ENCODE peak calls at places on chromosome 20, in four cellular contexts. One of them, this sample, is unnamed.
A peak's percentile ranks its signal among the peaks of the same experiment; 100 is the strongest.

GRCh38 chr20:51372176-51372803 is 170.2 kb downstream of the NFATC2 start:
- DNase-seq in K562: peak; percentile 71
- DNase-seq in A549: peak; percentile 73
- DNase-seq in IMR-90: peak; percentile 74
- DNase-seq in this sample: no peak

GRCh38 chr20:47493175-47493953 is 8.3 kb upstream of the NCOA3 start:
- DNase-seq in K562: peak; percentile 53
- DNase-seq in A549: peak; percentile 64
- DNase-seq in IMR-90: peak; percentile 63
- DNase-seq in this sample: no peak

GRCh38 chr20:17875106-17875980 is 93.3 kb downstream of the SNX5 start:
- DNase-seq in K562: no peak
- DNase-seq in A549: peak; percentile 69
- DNase-seq in IMR-90: peak; percentile 55
- DNase-seq in this sample: no peak

GRCh38 chr20:48461351-48461750 is 366.4 kb downstream of the PREX1 start:
- DNase-seq in K562: no peak
- DNase-seq in A549: no peak
- DNase-seq in IMR-90: no peak
- DNase-seq in this sample: no peak

GRCh38 chr20:23132930-23133559 is 46.9 kb upstream of the CD93 start:
- DNase-seq in K562: peak; percentile 82
- DNase-seq in A549: no peak
- DNase-seq in IMR-90: no peak
- DNase-seq in this sample: no peak

GRCh38 chr20:32235331-32236047 is 27.8 kb downstream of the POFUT1 start:
- DNase-seq in K562: no peak
- DNase-seq in A549: no peak
- DNase-seq in IMR-90: no peak
- DNase-seq in this sample: no peak

GRCh38 chr20:51529758-51530157 is 12.8 kb downstream of the NFATC2 start:
- DNase-seq in K562: no peak
- DNase-seq in A549: no peak
- DNase-seq in IMR-90: peak; percentile 61
- DNase-seq in this sample: no peak

GRCh38 chr20:37240337-37241055 is 21.1 kb downstream of the GHRH start:
- DNase-seq in K562: no peak
- DNase-seq in A549: no peak
- DNase-seq in IMR-90: no peak
- DNase-seq in this sample: no peak

GRCh38 chr20:4763776-4764525 is 42.2 kb downstream of the PRND start:
- DNase-seq in K562: no peak
- DNase-seq in A549: no peak
- DNase-seq in IMR-90: no peak
- DNase-seq in this sample: no peak

DNA sequence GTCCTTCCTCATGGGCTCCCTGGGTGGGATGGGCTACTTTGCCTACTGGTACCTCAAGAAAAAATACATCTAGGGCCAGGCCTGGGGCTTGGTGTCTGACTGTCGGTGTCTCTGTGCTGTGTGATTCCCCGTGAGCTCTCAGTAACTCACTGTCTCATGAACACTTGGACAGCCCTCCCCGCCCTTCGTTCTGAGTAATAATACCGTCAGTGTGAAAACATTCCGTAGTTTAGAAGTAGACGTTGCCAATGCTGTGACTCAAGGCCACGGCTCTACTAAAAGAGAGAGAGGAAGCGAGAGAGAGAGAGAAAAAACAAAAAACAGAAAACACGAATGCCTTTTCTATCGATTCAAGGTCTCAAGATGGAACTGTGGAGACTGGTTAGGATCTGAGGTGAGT is 31.8 kb downstream of the FITM2 start:
- DNase-seq in K562: no peak
- DNase-seq in A549: peak; percentile 69
- DNase-seq in IMR-90: peak; percentile 79
- DNase-seq in this sample: no peak
- TF ChIP-seq ELK1 in K562: no peak
- TF ChIP-seq ELK1 in A549: no peak
- TF ChIP-seq ELK1 in IMR-90: no peak
- TF ChIP-seq ELK1 in this sample: no peak

GRCh38 chr20:57043091-57043490 is 223.3 kb downstream of the BMP7 start:
- DNase-seq in K562: no peak
- DNase-seq in A549: no peak
- DNase-seq in IMR-90: no peak
- DNase-seq in this sample: no peak
- TF ChIP-seq ELK1 in K562: no peak
- TF ChIP-seq ELK1 in A549: no peak
- TF ChIP-seq ELK1 in IMR-90: no peak
- TF ChIP-seq ELK1 in this sample: no peak

DNA sequence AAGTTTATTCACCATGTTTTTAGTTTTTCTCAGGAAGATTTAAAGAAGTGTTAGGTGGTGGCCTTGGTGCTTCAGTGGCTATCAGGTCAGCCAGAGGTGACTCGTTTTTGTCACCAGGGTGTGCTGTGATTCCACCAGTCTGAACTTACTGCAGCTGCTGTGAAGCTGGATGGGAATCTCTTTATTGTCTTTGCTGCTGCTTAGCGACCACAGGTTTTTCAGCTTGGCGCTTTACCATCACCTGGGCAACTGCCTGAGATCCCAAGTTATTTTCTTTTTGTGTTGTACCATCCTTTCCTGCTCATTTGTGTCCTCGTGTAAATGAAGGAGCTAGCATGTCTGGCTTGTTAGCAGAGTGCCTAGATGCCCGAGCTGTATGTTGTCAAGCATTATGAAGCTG is 146.9 kb downstream of the MACROD2 start:
- DNase-seq in K562: no peak
- DNase-seq in A549: peak; percentile 79
- DNase-seq in IMR-90: peak; percentile 19
- DNase-seq in this sample: peak; percentile 2
- TF ChIP-seq ELK1 in K562: no peak
- TF ChIP-seq ELK1 in A549: no peak
- TF ChIP-seq ELK1 in IMR-90: no peak
- TF ChIP-seq ELK1 in this sample: no peak

GRCh38 chr20:49620364-49621240 is 52.7 kb upstream of the PTGIS start:
- DNase-seq in K562: no peak
- DNase-seq in A549: no peak
- DNase-seq in IMR-90: no peak
- DNase-seq in this sample: peak; percentile 100
- TF ChIP-seq ELK1 in K562: no peak
- TF ChIP-seq ELK1 in A549: no peak
- TF ChIP-seq ELK1 in IMR-90: no peak
- TF ChIP-seq ELK1 in this sample: peak; percentile 37

DNA sequence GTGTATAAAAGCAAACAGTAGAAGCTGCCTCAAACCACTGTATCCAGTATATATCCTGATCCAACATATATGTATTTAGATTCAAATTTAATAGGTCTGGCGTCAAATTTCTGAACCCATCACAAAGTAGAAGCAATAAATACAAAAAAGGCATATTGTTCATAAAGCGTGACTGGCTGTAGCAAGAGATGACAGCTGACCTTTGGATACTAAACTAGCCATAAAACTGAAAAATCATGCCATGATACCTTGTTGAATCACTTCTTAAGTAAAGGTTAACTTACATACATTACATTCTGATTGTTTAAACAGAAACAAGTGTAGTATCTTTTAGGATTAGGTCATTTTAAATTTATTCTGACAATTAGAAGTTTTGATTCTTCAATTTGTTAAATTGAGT is 372.0 kb upstream of the FLRT3 start:
- DNase-seq in K562: no peak
- DNase-seq in A549: no peak
- DNase-seq in IMR-90: no peak
- DNase-seq in this sample: no peak
- TF ChIP-seq ELK1 in K562: no peak
- TF ChIP-seq ELK1 in A549: no peak
- TF ChIP-seq ELK1 in IMR-90: no peak
- TF ChIP-seq ELK1 in this sample: no peak

GRCh38 chr20:62668441-62669027 is 26.2 kb downstream of the SLCO4A1 start:
- DNase-seq in K562: peak; percentile 75
- DNase-seq in A549: peak; percentile 72
- DNase-seq in IMR-90: peak; percentile 74
- DNase-seq in this sample: no peak

GRCh38 chr20:62671765-62672164 is 29.5 kb downstream of the SLCO4A1 start:
- DNase-seq in K562: no peak
- DNase-seq in A549: no peak
- DNase-seq in IMR-90: no peak
- DNase-seq in this sample: no peak

GRCh38 chr20:62667530-62668440 is 25.5 kb downstream of the SLCO4A1 start:
- DNase-seq in K562: no peak
- DNase-seq in A549: no peak
- DNase-seq in IMR-90: no peak
- DNase-seq in this sample: no peak

GRCh38 chr20:62670998-62671397 is 28.7 kb downstream of the SLCO4A1 start:
- DNase-seq in K562: no peak
- DNase-seq in A549: no peak
- DNase-seq in IMR-90: no peak
- DNase-seq in this sample: no peak

DNA sequence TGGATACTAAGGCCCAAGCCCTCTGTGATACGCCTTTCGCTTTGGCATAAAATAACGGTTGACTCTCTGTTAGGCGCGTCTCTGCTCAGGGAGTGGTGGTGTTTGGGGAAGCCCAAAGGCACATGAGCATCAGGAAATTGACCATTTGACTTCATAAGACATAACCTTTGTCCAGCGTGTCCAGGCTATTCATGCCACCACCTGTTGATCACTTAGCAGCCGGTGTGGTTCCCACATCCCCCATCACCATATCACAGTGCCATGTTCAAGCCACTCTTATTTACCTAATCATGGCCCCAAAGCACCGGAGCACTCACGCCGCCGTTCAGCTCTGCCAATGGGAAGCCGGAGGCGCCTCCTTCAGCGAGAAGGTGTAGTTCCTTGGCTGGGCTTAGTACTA is 27.9 kb downstream of the SLCO4A1 start:
- DNase-seq in K562: no peak
- DNase-seq in A549: no peak
- DNase-seq in IMR-90: no peak
- DNase-seq in this sample: no peak
- TF ChIP-seq ELK1 in K562: no peak
- TF ChIP-seq ELK1 in A549: no peak
- TF ChIP-seq ELK1 in IMR-90: no peak
- TF ChIP-seq ELK1 in this sample: no peak

GRCh38 chr20:59820204-59821041 is 113.0 kb downstream of the SYCP2 start:
- DNase-seq in K562: no peak
- DNase-seq in A549: no peak
- DNase-seq in IMR-90: no peak
- DNase-seq in this sample: no peak

GRCh38 chr20:59819496-59820203 is 113.8 kb downstream of the SYCP2 start:
- DNase-seq in K562: no peak
- DNase-seq in A549: no peak
- DNase-seq in IMR-90: no peak
- DNase-seq in this sample: no peak

GRCh38 chr20:59821788-59822187 is 111.6 kb downstream of the SYCP2 start:
- DNase-seq in K562: no peak
- DNase-seq in A549: no peak
- DNase-seq in IMR-90: no peak
- DNase-seq in this sample: no peak

GRCh38 chr20:59822291-59823029 is 111.0 kb downstream of the SYCP2 start:
- DNase-seq in K562: no peak
- DNase-seq in A549: no peak
- DNase-seq in IMR-90: no peak
- DNase-seq in this sample: no peak

DNA sequence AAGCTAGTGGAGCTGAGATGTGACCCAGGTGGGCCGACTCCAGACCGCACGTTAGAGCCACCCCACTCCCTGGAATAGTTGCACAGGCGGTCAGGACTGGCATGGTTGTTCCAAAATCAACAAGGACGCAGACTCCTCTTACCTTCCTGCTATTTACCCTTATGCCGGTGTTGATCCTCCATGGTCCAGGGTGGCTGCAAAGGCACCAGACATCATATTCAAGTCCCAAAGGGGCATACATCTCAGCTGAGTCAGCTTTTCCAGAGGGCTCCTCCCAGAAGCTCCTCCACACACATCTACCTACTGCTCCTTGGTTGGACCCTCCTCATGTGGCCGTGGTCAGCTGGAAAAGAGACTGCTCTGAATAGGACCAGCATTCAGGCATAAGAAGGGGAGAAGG is 112.2 kb downstream of the SYCP2 start:
- DNase-seq in K562: no peak
- DNase-seq in A549: no peak
- DNase-seq in IMR-90: no peak
- DNase-seq in this sample: no peak
- TF ChIP-seq ELK1 in K562: no peak
- TF ChIP-seq ELK1 in A549: no peak
- TF ChIP-seq ELK1 in IMR-90: no peak
- TF ChIP-seq ELK1 in this sample: no peak

DNA sequence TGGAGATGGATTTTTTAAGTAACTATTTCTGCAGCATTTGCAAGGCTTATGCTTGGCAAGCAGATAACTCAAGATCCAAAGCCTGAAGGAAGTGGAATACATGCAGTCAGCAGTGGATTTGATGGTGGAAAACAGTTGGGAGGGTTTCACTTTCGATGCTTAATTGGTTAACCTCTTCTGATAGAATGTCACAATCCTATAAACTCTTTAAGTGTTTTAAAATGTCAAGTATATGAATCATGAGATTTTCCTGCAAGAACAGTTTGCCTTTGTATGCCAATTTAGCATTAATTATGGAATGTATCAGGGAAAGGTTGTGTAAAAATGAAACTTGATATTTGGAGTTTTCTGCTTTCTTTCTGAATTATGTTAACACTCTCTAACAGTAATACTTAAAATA is 36.6 kb downstream of the NKX2-4 start:
- DNase-seq in K562: no peak
- DNase-seq in A549: no peak
- DNase-seq in IMR-90: peak; percentile 40
- DNase-seq in this sample: no peak
- TF ChIP-seq ELK1 in K562: no peak
- TF ChIP-seq ELK1 in A549: no peak
- TF ChIP-seq ELK1 in IMR-90: no peak
- TF ChIP-seq ELK1 in this sample: no peak

DNA sequence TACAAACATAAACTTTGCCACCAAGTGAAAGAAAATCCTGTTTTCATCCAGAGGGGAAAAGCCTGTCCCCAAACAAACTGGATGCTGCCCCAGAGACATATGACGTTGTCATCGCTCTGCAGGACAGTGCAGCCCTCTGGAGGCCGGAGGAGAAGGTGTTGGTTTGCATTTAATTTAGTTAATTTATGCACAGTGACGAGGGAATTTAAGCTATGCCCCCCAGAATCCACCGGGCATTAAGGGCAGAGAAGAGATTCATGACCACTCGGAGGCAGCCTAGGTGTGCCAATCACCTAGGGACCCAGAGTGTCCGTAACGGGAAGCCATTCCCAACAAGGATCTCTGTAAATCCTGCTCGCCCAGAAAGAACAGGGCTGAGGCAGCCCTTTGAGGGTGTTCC is 45.1 kb downstream of the NINL start:
- DNase-seq in K562: no peak
- DNase-seq in A549: no peak
- DNase-seq in IMR-90: no peak
- DNase-seq in this sample: no peak
- TF ChIP-seq ELK1 in K562: no peak
- TF ChIP-seq ELK1 in A549: no peak
- TF ChIP-seq ELK1 in IMR-90: no peak
- TF ChIP-seq ELK1 in this sample: no peak

This sample was measured in GM12878.